ENCODE peak calls at places on chromosome 6, in eight cellular contexts. F is suprapubic skin, L is omental fat pad, M is GM12865, E is tibial nerve, N is lower lobe of right lung, C is type B pancreatic cell, S is nephron progenitor cell. U is an unnamed sample.
A peak's percentile ranks its signal among the peaks of the same experiment; 100 is the strongest.

GRCh38 chr6:170435766-170436165 is 117.3 kb downstream of the PSMB1 start:
- DNase-seq in N (no peak), L (no peak), F (no peak), M (no peak), S (no peak), E (no peak), C (no peak), U (no peak)

GRCh38 chr6:34055223-34055933 is 90.5 kb downstream of the GRM4 start:
- DNase-seq in M (peak; percentile 75), S (peak; percentile 86), L (peak; percentile 50), F (no peak), C (no peak), N (peak; percentile 61), E (peak; percentile 20), U (peak; percentile 53)

GRCh38 chr6:170298688-170299087 is 7.8 kb upstream of the DLL1 start:
- DNase-seq in L (no peak), F (no peak), S (no peak), E (no peak), M (no peak), N (no peak), C (no peak), U (no peak)

GRCh38 chr6:46787871-46788270 is 5.3 kb upstream of the MEP1A start:
- DNase-seq in M (no peak), C (no peak), F (no peak), E (no peak), S (no peak), N (no peak), L (no peak), U (no peak)

GRCh38 chr6:109087661-109088264 is 6.9 kb downstream of the SESN1 start:
- DNase-seq in L (no peak), E (no peak), M (no peak), F (no peak), N (no peak), C (no peak), S (no peak), U (no peak)

GRCh38 chr6:130615816-130616215 is 211.4 kb upstream of the SMLR1 start:
- DNase-seq in M (no peak), C (no peak), E (no peak), N (no peak), F (no peak), S (no peak), L (no peak), U (no peak)

GRCh38 chr6:166712554-166713228 is 85.6 kb upstream of the RPS6KA2 start:
- DNase-seq in L (no peak), M (no peak), S (no peak), N (no peak), C (no peak), E (no peak), F (no peak), U (no peak)

GRCh38 chr6:44630125-44631028 is 242.9 kb downstream of the CDC5L start:
- DNase-seq in F (no peak), S (peak; percentile 68), M (peak; percentile 53), C (no peak), N (peak; percentile 56), L (no peak), E (no peak), U (peak; percentile 70)

GRCh38 chr6:558089-558488 is 98.8 kb downstream of the HUS1B start:
- DNase-seq in E (no peak), C (no peak), S (no peak), F (no peak), L (no peak), M (no peak), N (no peak), U (no peak)

GRCh38 chr6:136989591-136990578 is 54.9 kb downstream of the IL20RA start:
- DNase-seq in C (no peak), N (no peak), L (no peak), E (no peak), S (peak; percentile 56), F (peak; percentile 73), M (no peak), U (no peak)

GRCh38 chr6:87045521-87046075 is 49.3 kb downstream of the CGA start:
- DNase-seq in F (no peak), E (no peak), L (no peak), C (no peak), M (peak; percentile 18), N (no peak), S (no peak), U (no peak)

GRCh38 chr6:31738048-31738979 is 1.5 kb upstream of the MSH5 start:
- DNase-seq in E (peak; percentile 52), S (no peak), C (no peak), L (no peak), F (no peak), M (peak; percentile 90), N (peak; percentile 75), U (peak; percentile 80)
- TF ChIP-seq CTCF in E (no peak), S (no peak), C (peak; percentile 37), L (no peak), F (no peak), M (no peak), N (peak; percentile 13), U (peak; percentile 32)

DNA sequence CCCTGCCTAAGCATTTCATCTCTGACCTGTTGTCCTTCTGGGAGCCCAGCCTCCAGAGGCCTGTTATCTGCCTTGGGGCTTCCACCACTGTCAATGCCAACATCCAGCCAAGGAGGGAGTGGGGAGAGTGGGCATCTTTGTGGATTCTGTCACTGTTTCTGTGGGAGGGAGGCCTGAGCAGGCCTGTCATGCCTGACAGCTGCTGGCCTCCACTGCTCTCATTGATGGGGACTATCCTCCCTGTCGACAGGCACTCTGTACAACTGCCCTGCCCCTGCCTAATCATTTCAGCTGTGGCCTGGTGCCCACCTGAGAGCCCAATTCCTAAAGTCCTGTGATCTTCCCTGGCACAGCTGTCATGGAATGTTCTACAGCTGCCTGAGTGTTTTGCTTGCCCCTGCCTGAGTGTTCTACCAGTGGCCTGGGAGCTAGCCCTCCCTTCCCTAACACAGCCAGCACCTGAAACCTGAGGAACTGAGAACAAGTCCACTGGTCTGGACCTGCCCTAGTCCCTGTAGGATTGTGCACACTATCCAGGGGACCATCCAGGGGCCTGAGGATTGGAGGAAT is 145.3 kb downstream of the FAM83B start:
- DNase-seq in S (no peak), L (no peak), N (no peak), M (no peak), F (no peak), E (no peak), C (no peak), U (no peak)
- TF ChIP-seq CTCF in S (no peak), L (no peak), N (no peak), M (no peak), F (no peak), E (no peak), C (no peak), U (no peak)

GRCh38 chr6:135085700-135086413 is 31.2 kb upstream of the HBS1L start:
- DNase-seq in N (no peak), C (no peak), E (no peak), L (no peak), M (peak; percentile 41), S (no peak), F (no peak), U (no peak)
- TF ChIP-seq CTCF in N (no peak), C (no peak), E (no peak), L (no peak), M (no peak), S (no peak), F (no peak), U (no peak)

GRCh38 chr6:128554302-128554701 is 33.9 kb upstream of the PTPRK start:
- DNase-seq in C (no peak), M (no peak), L (no peak), N (no peak), F (no peak), E (no peak), S (no peak), U (peak; percentile 25)
- TF ChIP-seq CTCF in C (peak; percentile 26), M (no peak), L (no peak), N (no peak), F (peak; percentile 34), E (no peak), S (no peak), U (no peak)

GRCh38 chr6:42026540-42026939 is 23.8 kb upstream of the TAF8 start:
- DNase-seq in F (no peak), M (no peak), N (no peak), S (no peak), E (no peak), C (no peak), L (no peak), U (no peak)
- TF ChIP-seq CTCF in F (no peak), M (no peak), N (no peak), S (no peak), E (no peak), C (no peak), L (no peak), U (no peak)

U was measured in AG10803.